ENCODE peak calls at places on chromosome 2, in nine cellular contexts. V is PC-9, H is endothelial cell of umbilical vein, U is adipocyte, F is choroid plexus epithelial cell, M is GM23338, S is skeletal muscle cell, C is SJSA1, J is cardiac muscle cell. B is an unnamed sample.

GRCh38 chr2:234071664-234072063 is 21.2 kb downstream of the SPP2 start:
- DNase-seq in U (no peak), J (no peak), V (no peak), H (no peak), C (no peak), M (no peak), F (no peak), S (no peak), B (no peak)

GRCh38 chr2:183232161-183232865 is 108.1 kb downstream of the NUP35 start:
- DNase-seq in V (no peak), C (no peak), M (no peak), F (peak), U (peak), H (no peak), J (peak), S (peak), B (no peak)

GRCh38 chr2:178910005-178910404 is 102.8 kb upstream of the TTN start:
- DNase-seq in V (peak), M (no peak), H (no peak), J (no peak), S (no peak), F (no peak), C (no peak), U (no peak), B (no peak)

GRCh38 chr2:71556811-71557210 is 103.5 kb downstream of the DYSF start:
- DNase-seq in U (no peak), J (no peak), S (no peak), C (no peak), V (no peak), F (no peak), M (no peak), H (peak), B (no peak)

GRCh38 chr2:77179297-77179696 is 342.9 kb downstream of the LRRTM4 start:
- DNase-seq in H (no peak), C (no peak), U (no peak), V (no peak), F (no peak), M (no peak), J (no peak), S (no peak), B (no peak)

GRCh38 chr2:102000813-102001766 is 9.3 kb downstream of the IL1R2 start:
- DNase-seq in M (no peak), F (no peak), J (no peak), C (no peak), U (no peak), S (no peak), H (no peak), V (no peak), B (no peak)

GRCh38 chr2:240362826-240363717 is 72.4 kb upstream of the GPC1 start:
- DNase-seq in J (no peak), V (no peak), S (no peak), F (no peak), U (no peak), M (no peak), C (no peak), H (no peak), B (no peak)

GRCh38 chr2:174326880-174327558 is 7.7 kb upstream of the SP9 start:
- DNase-seq in C (no peak), H (no peak), U (peak), V (no peak), M (peak), F (no peak), S (no peak), J (no peak), B (no peak)

GRCh38 chr2:101113441-101114267 is 37.5 kb downstream of the TBC1D8 start:
- DNase-seq in V (peak), M (peak), S (peak), C (no peak), J (peak), H (no peak), F (peak), U (peak), B (no peak)

GRCh38 chr2:219459460-219460311 is 25.0 kb downstream of the SPEG start:
- DNase-seq in V (no peak), J (peak), M (peak), U (peak), H (peak), S (no peak), F (peak), C (peak), B (no peak)

GRCh38 chr2:202113571-202114142 is 40.6 kb downstream of the KIAA2012 start:
- DNase-seq in U (peak), F (no peak), S (peak), H (no peak), J (no peak), C (no peak), M (no peak), V (no peak), B (no peak)

GRCh38 chr2:158969717-158970521 is 1.5 kb downstream of the TANC1 start:
- DNase-seq in C (peak), J (peak), M (peak), U (peak), S (no peak), H (peak), F (no peak), V (peak), B (no peak)

GRCh38 chr2:239465017-239466001 is 64.5 kb upstream of the HDAC4 start:
- DNase-seq in S (no peak), U (peak), C (peak), J (no peak), F (no peak), M (no peak), V (no peak), H (no peak), B (no peak)

GRCh38 chr2:124317628-124318027 is 292.5 kb downstream of the CNTNAP5 start:
- DNase-seq in U (no peak), F (no peak), M (no peak), J (no peak), S (no peak), C (no peak), H (no peak), V (no peak), B (no peak)

GRCh38 chr2:157194097-157194688 is 63.3 kb upstream of the GALNT5 start:
- DNase-seq in C (no peak), S (no peak), V (no peak), H (peak), F (peak), U (peak), J (peak), M (peak), B (peak)

GRCh38 chr2:35989523-35989922 is 366.1 kb upstream of the CRIM1 start:
- DNase-seq in J (no peak), F (no peak), M (peak), C (no peak), U (no peak), V (no peak), S (no peak), H (no peak), B (no peak)

GRCh38 chr2:49210191-49210590 is 55.9 kb upstream of the FSHR start:
- DNase-seq in H (no peak), F (no peak), S (no peak), C (no peak), M (peak), V (no peak), J (no peak), U (no peak), B (no peak)

GRCh38 chr2:40488101-40488598 is 36.3 kb upstream of the SLC8A1 start:
- DNase-seq in S (no peak), U (peak), C (no peak), M (peak), V (no peak), F (peak), H (peak), J (peak), B (no peak)

GRCh38 chr2:74764429-74765272 is 69.3 kb upstream of the HK2 start:
- DNase-seq in U (peak), C (no peak), F (peak), H (peak), V (no peak), M (no peak), S (no peak), J (peak), B (no peak)

GRCh38 chr2:60356346-60356745 is 197.1 kb downstream of the BCL11A start:
- DNase-seq in F (no peak), V (no peak), U (no peak), H (no peak), M (no peak), J (no peak), S (no peak), C (no peak), B (no peak)

GRCh38 chr2:108980076-108980475 is 8.9 kb downstream of the EDAR start:
- DNase-seq in C (no peak), S (no peak), J (no peak), U (no peak), M (no peak), V (no peak), H (no peak), F (no peak), B (no peak)

GRCh38 chr2:68292108-68292710 is 27.5 kb downstream of the CNRIP1 start:
- DNase-seq in M (peak), S (no peak), J (peak), C (no peak), H (peak), V (peak), F (peak), U (peak), B (peak)

GRCh38 chr2:227853204-227853629 is 18.2 kb upstream of the DAW1 start:
- DNase-seq in V (peak), F (peak), S (peak), C (peak), M (no peak), J (peak), U (peak), H (no peak), B (peak)

GRCh38 chr2:383888-384287 is 96.0 kb upstream of the ALKAL2 start:
- DNase-seq in C (no peak), M (peak), S (no peak), J (no peak), H (no peak), V (peak), F (no peak), U (no peak), B (no peak)

GRCh38 chr2:233256048-233256447 is 4.6 kb downstream of the ATG16L1 start:
- DNase-seq in M (no peak), U (no peak), H (no peak), C (no peak), F (no peak), J (no peak), V (no peak), S (no peak), B (no peak)

GRCh38 chr2:207239222-207239674 is 73.5 kb upstream of the KLF7 start:
- DNase-seq in M (no peak), S (peak), F (peak), U (peak), V (peak), H (peak), C (peak), J (peak), B (peak)

GRCh38 chr2:103788346-103788745 is 1026.5 kb downstream of the TMEM182 start:
- DNase-seq in J (no peak), C (no peak), M (peak), H (no peak), U (no peak), F (no peak), S (no peak), V (no peak), B (peak)

GRCh38 chr2:169823996-169824372 is 721 bp downstream of the METTL5 start:
- DNase-seq in S (no peak), U (peak), V (no peak), J (no peak), M (no peak), C (no peak), H (no peak), F (no peak), B (no peak)

GRCh38 chr2:179107737-179108136 is 57.8 kb upstream of the CCDC141 start:
- DNase-seq in U (peak), S (peak), H (peak), V (no peak), J (peak), C (no peak), F (peak), M (no peak), B (no peak)

GRCh38 chr2:128311216-128311754 is 7.4 kb downstream of the HS6ST1 start:
- DNase-seq in V (no peak), S (no peak), U (no peak), C (no peak), J (no peak), M (no peak), F (no peak), H (no peak), B (no peak)

GRCh38 chr2:228556707-228557106 is 375.2 kb upstream of the SPHKAP start:
- DNase-seq in F (peak), S (peak), H (no peak), U (peak), C (no peak), J (no peak), V (no peak), M (no peak), B (no peak)

GRCh38 chr2:54589340-54590215 is 133.5 kb downstream of the SPTBN1 start:
- DNase-seq in C (no peak), V (peak), S (no peak), M (no peak), J (peak), F (no peak), H (peak), U (no peak), B (no peak)
- H3K4me3 ChIP-seq in C (no peak), V (no peak), S (no peak), M (no peak), J (no peak), F (no peak), H (peak), U (no peak), B (no peak)

GRCh38 chr2:168327328-168327727 is 79.9 kb upstream of the STK39 start:
- DNase-seq in U (no peak), F (no peak), V (no peak), J (no peak), H (no peak), C (no peak), S (no peak), M (no peak), B (no peak)
- H3K4me3 ChIP-seq in U (no peak), F (no peak), V (no peak), J (no peak), H (no peak), C (no peak), S (no peak), M (no peak), B (no peak)

DNA sequence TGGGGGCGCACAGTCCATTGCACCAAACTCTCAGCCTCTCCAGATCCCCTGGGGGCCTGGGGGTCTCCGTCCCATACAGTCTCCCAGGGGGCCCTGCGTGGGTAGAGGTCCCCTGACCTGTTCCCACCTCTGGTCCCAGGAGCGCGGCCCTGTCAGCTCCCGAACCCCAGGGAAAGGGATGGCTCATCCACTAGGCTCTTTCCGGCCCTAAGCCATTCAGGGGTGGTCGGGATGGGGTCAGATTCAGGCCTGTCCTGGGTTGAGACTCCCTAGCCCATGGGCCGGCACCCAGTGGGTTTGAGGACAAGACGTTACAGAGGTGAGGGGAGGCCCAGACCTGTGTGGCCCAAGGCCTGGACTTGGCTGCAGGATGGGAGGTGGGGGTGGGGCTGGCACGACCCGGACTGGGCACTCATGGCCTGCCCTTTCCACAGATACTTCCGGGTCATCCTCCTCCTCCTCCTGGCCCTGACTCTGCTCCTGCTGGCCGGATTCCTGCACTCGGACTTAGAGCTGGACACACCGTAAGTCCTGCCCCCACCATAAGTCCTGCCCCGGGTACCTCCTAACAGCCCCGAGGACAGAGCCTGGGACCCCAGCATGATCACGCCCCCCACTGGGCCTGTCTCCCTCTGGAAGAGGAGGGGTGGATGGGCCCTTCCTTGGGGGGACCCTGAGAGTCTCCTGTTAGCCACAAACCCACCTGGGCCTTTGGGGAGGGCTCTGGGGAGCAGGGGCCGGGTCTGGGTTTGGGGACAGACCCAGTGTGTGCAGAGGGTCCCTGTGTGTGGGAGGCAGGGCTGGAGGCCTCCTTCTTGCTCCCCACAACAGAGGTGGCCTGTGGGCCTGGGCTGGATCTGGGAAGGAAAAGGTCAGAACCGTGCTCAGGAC is 10.1 kb upstream of the NEU4 start:
- DNase-seq in S (no peak), F (no peak), H (no peak), M (no peak), J (no peak), U (no peak), C (peak), V (no peak), B (no peak)
- H3K4me3 ChIP-seq in S (no peak), F (no peak), H (no peak), M (no peak), J (no peak), U (no peak), C (no peak), V (no peak), B (no peak)

DNA sequence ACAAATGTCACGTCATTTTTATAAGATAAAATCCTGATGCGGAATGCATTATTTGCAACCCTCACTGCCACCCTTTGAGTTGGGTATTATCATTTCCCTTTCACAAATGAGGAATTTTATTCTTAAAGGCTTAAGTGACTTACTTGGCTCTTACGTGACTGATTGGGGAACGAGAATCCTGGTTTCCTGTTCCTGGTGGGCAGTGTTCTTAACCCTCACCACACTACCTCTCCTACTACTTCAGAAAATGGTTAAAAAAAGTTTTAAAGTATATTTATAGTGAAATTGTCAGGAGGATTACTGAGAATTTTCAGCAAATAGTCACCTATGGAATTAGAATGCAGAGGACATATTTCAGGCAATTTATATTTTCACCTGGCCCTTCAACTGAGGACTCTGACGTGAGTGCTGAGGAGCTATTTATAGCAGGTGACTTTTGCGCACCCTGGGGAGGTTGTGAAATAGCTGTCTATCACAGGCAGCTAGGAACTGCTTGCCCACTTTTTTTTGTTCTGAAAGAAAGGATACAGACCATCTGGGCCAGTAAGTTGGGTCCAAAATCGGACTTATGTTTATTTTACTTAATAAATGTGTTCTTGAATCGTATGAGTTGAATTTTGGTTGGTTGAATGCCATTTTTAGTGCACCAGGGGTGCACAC is 18.7 kb upstream of the RASGRP3 start:
- DNase-seq in H (no peak), M (no peak), S (no peak), C (no peak), F (peak), V (no peak), U (no peak), J (peak), B (no peak)
- H3K4me3 ChIP-seq in H (no peak), M (no peak), S (no peak), C (no peak), F (no peak), V (no peak), U (no peak), J (peak), B (no peak)

DNA sequence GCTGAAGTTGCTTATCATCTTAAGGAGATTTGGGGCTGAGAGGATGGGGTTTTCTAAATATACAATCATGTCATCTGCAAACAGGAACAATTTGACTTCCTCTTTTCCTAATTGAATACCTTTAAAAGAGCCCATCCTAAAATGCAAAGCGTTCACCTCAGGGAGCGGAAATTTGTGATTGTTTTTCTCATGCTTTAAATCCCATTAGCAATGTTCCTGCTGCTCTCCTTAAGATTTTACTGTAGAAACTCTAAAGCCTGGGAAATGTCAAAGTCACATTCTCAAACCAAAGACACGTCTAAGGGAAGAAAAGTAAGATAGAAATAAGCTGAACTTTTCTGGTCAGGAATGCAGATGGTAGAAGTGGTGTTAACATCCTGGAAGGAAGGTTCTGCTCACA is 285.8 kb upstream of the MAP2 start:
- DNase-seq in S (no peak), V (no peak), M (peak), H (no peak), C (no peak), F (no peak), U (no peak), J (no peak), B (no peak)
- H3K4me3 ChIP-seq in S (no peak), V (no peak), M (no peak), H (no peak), C (no peak), F (no peak), U (no peak), J (no peak), B (no peak)

DNA sequence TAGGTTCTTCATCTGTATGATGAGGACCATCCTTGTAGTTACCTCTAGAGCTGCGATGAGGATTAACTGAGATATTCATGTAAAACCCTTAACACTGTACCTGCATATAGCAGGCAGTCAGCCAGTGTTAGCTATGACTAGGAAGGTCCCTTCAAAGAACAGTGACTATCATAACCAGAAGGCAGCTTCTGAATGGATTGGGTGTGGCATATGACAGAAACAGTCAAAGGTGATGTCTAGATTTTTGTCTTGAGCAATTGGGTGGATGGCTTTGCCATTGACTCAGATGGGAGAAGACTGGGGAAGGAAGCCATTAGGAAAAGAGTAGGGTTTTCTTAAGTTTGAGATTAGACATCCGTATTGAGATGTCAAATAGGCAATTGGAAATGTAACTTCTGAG is 15.7 kb downstream of the XDH start:
- DNase-seq in U (no peak), V (no peak), H (no peak), J (no peak), C (no peak), S (no peak), M (no peak), F (no peak), B (no peak)
- H3K4me3 ChIP-seq in U (no peak), V (no peak), H (no peak), J (no peak), C (no peak), S (no peak), M (no peak), F (no peak), B (no peak)

DNA sequence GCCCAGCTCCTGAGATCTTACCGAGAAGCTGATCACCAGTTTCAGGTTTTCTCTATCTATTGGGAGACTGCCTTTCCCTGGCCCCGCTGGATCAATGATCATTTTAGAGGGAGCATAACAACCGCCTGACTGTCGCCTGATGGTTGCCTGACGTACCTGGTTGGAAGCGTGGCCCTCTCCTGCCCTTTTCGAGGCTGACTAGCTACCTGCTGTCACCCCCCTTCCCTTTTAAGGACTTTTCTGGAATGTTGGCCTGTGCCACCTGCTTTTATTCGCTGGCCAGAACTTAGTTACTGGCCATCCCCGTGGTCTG is 562 bp upstream of the MFSD2B start:
- DNase-seq in H (no peak), M (no peak), V (no peak), C (no peak), F (no peak), S (no peak), J (no peak), U (no peak), B (no peak)
- H3K4me3 ChIP-seq in H (no peak), M (peak), V (no peak), C (no peak), F (peak), S (peak), J (no peak), U (peak), B (peak)